ENCODE peak calls at places on chromosomes 3 and 15, in ten cellular contexts. One of them, this sample, is unnamed.

GRCh38 chr3:37668431-37668830 is 193.2 kb upstream of the CTDSPL start:
- ATAC-seq in gastrocnemius medialis: no peak
- ATAC-seq in HepG2: no peak
- ATAC-seq in GM12878: no peak
- ATAC-seq in mucosa of descending colon: peak; percentile 17
- ATAC-seq in heart left ventricle: peak; percentile 55
- ATAC-seq in right lobe of liver: peak; percentile 55
- ATAC-seq in CD8-positive, alpha-beta T cell: no peak
- ATAC-seq in psoas muscle: no peak
- ATAC-seq in GM23338: no peak
- ATAC-seq in this sample: peak; percentile 56

GRCh38 chr15:23578521-23579150 is 13.2 kb downstream of the MKRN3 start:
- ATAC-seq in gastrocnemius medialis: no peak
- ATAC-seq in HepG2: no peak
- ATAC-seq in GM12878: no peak
- ATAC-seq in mucosa of descending colon: no peak
- ATAC-seq in heart left ventricle: no peak
- ATAC-seq in right lobe of liver: no peak
- ATAC-seq in CD8-positive, alpha-beta T cell: no peak
- ATAC-seq in psoas muscle: no peak
- ATAC-seq in GM23338: no peak
- ATAC-seq in this sample: no peak

GRCh38 chr3:44954962-44955361 is 21.0 kb downstream of the ZDHHC3 start:
- ATAC-seq in gastrocnemius medialis: peak; percentile 54
- ATAC-seq in HepG2: peak; percentile 91
- ATAC-seq in GM12878: peak; percentile 94
- ATAC-seq in mucosa of descending colon: peak; percentile 51
- ATAC-seq in heart left ventricle: no peak
- ATAC-seq in right lobe of liver: peak; percentile 57
- ATAC-seq in CD8-positive, alpha-beta T cell: no peak
- ATAC-seq in psoas muscle: peak; percentile 88
- ATAC-seq in GM23338: no peak
- ATAC-seq in this sample: peak; percentile 53

GRCh38 chr15:71366926-71367325 is 251.7 kb downstream of the THSD4 start:
- ATAC-seq in gastrocnemius medialis: no peak
- ATAC-seq in HepG2: peak; percentile 65
- ATAC-seq in GM12878: no peak
- ATAC-seq in mucosa of descending colon: peak; percentile 52
- ATAC-seq in heart left ventricle: peak; percentile 73
- ATAC-seq in right lobe of liver: peak; percentile 74
- ATAC-seq in CD8-positive, alpha-beta T cell: no peak
- ATAC-seq in psoas muscle: no peak
- ATAC-seq in GM23338: no peak
- ATAC-seq in this sample: peak; percentile 51

GRCh38 chr3:58035512-58035867 is 27.3 kb downstream of the FLNB start:
- ATAC-seq in gastrocnemius medialis: no peak
- ATAC-seq in HepG2: no peak
- ATAC-seq in GM12878: peak; percentile 4
- ATAC-seq in mucosa of descending colon: peak; percentile 68
- ATAC-seq in heart left ventricle: peak; percentile 9
- ATAC-seq in right lobe of liver: no peak
- ATAC-seq in CD8-positive, alpha-beta T cell: no peak
- ATAC-seq in psoas muscle: no peak
- ATAC-seq in GM23338: no peak
- ATAC-seq in this sample: no peak

GRCh38 chr3:71369733-71370391 is 213.7 kb downstream of the FOXP1 start:
- ATAC-seq in gastrocnemius medialis: peak; percentile 80
- ATAC-seq in HepG2: no peak
- ATAC-seq in GM12878: no peak
- ATAC-seq in mucosa of descending colon: no peak
- ATAC-seq in heart left ventricle: peak; percentile 51
- ATAC-seq in right lobe of liver: peak; percentile 42
- ATAC-seq in CD8-positive, alpha-beta T cell: no peak
- ATAC-seq in psoas muscle: peak; percentile 83
- ATAC-seq in GM23338: no peak
- ATAC-seq in this sample: peak; percentile 91

GRCh38 chr3:14239940-14240339 is 61.3 kb downstream of the LSM3 start:
- ATAC-seq in gastrocnemius medialis: no peak
- ATAC-seq in HepG2: no peak
- ATAC-seq in GM12878: no peak
- ATAC-seq in mucosa of descending colon: no peak
- ATAC-seq in heart left ventricle: no peak
- ATAC-seq in right lobe of liver: no peak
- ATAC-seq in CD8-positive, alpha-beta T cell: no peak
- ATAC-seq in psoas muscle: no peak
- ATAC-seq in GM23338: no peak
- ATAC-seq in this sample: no peak

GRCh38 chr15:84914351-84914750 is 29.9 kb downstream of the SLC28A1 start:
- ATAC-seq in gastrocnemius medialis: no peak
- ATAC-seq in HepG2: no peak
- ATAC-seq in GM12878: no peak
- ATAC-seq in mucosa of descending colon: no peak
- ATAC-seq in heart left ventricle: no peak
- ATAC-seq in right lobe of liver: no peak
- ATAC-seq in CD8-positive, alpha-beta T cell: no peak
- ATAC-seq in psoas muscle: no peak
- ATAC-seq in GM23338: no peak
- ATAC-seq in this sample: no peak

GRCh38 chr3:148372476-148372875 is 325.2 kb upstream of the AGTR1 start:
- ATAC-seq in gastrocnemius medialis: no peak
- ATAC-seq in HepG2: no peak
- ATAC-seq in GM12878: no peak
- ATAC-seq in mucosa of descending colon: no peak
- ATAC-seq in heart left ventricle: no peak
- ATAC-seq in right lobe of liver: no peak
- ATAC-seq in CD8-positive, alpha-beta T cell: no peak
- ATAC-seq in psoas muscle: no peak
- ATAC-seq in GM23338: no peak
- ATAC-seq in this sample: no peak

GRCh38 chr15:40939909-40940801 is 11.0 kb downstream of the DLL4 start:
- ATAC-seq in gastrocnemius medialis: no peak
- ATAC-seq in HepG2: peak; percentile 11
- ATAC-seq in GM12878: peak; percentile 49
- ATAC-seq in mucosa of descending colon: no peak
- ATAC-seq in heart left ventricle: peak; percentile 8
- ATAC-seq in right lobe of liver: peak; percentile 31
- ATAC-seq in CD8-positive, alpha-beta T cell: peak; percentile 12
- ATAC-seq in psoas muscle: no peak
- ATAC-seq in GM23338: no peak
- ATAC-seq in this sample: no peak

GRCh38 chr3:90007786-90008499 is 900.5 kb downstream of the EPHA3 start:
- ATAC-seq in gastrocnemius medialis: no peak
- ATAC-seq in HepG2: no peak
- ATAC-seq in GM12878: peak; percentile 66
- ATAC-seq in mucosa of descending colon: no peak
- ATAC-seq in heart left ventricle: peak; percentile 73
- ATAC-seq in right lobe of liver: no peak
- ATAC-seq in CD8-positive, alpha-beta T cell: no peak
- ATAC-seq in psoas muscle: no peak
- ATAC-seq in GM23338: no peak
- ATAC-seq in this sample: peak; percentile 16

GRCh38 chr15:52733078-52733477 is 53.9 kb upstream of the ATOSA start:
- ATAC-seq in gastrocnemius medialis: peak; percentile 70
- ATAC-seq in HepG2: peak; percentile 78
- ATAC-seq in GM12878: no peak
- ATAC-seq in mucosa of descending colon: no peak
- ATAC-seq in heart left ventricle: peak; percentile 13
- ATAC-seq in right lobe of liver: peak; percentile 83
- ATAC-seq in CD8-positive, alpha-beta T cell: no peak
- ATAC-seq in psoas muscle: peak; percentile 66
- ATAC-seq in GM23338: no peak
- ATAC-seq in this sample: peak; percentile 67

GRCh38 chr15:67547836-67548531 is 5.5 kb downstream of the MAP2K5 start:
- ATAC-seq in gastrocnemius medialis: no peak
- ATAC-seq in HepG2: no peak
- ATAC-seq in GM12878: no peak
- ATAC-seq in mucosa of descending colon: no peak
- ATAC-seq in heart left ventricle: peak; percentile 40
- ATAC-seq in right lobe of liver: no peak
- ATAC-seq in CD8-positive, alpha-beta T cell: no peak
- ATAC-seq in psoas muscle: no peak
- ATAC-seq in GM23338: peak; percentile 21
- ATAC-seq in this sample: no peak

DNA sequence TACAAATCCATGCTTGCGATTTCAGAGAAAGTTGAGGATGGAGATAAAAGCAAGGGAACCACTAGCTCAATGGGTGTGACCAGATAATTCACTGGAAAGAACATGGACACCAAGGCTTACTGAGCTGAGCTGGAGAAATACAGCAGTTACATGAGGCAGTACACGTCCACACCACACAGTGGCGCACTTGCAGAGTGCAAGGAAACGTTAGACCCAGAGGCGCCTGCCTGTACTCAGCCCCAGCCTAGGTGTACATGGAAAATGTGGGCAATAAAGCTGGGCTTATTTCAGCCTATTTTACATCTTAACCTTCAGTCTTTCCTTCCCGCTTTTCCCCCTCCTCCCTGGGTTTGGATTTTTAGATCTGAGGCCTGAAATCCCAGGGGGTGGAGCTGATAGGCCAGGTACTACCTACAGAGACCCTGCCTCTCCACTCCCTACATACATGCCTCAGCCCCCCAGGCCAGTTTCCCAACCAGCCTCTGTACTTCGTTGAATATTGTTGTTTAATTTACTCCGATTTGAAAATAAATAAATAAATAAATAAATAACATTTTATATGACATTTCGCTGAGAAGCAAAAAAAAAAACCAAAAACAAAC is 60.1 kb downstream of the PCOLCE2 start:
- ATAC-seq in gastrocnemius medialis: peak; percentile 88
- ATAC-seq in HepG2: peak; percentile 99
- ATAC-seq in GM12878: peak; percentile 100
- ATAC-seq in mucosa of descending colon: peak; percentile 99
- ATAC-seq in heart left ventricle: peak; percentile 96
- ATAC-seq in right lobe of liver: peak; percentile 100
- ATAC-seq in CD8-positive, alpha-beta T cell: peak; percentile 82
- ATAC-seq in psoas muscle: peak; percentile 94
- ATAC-seq in GM23338: peak; percentile 98
- ATAC-seq in this sample: peak; percentile 83
- TF ChIP-seq CTCF in gastrocnemius medialis: peak; percentile 36
- TF ChIP-seq CTCF in HepG2: peak; percentile 98
- TF ChIP-seq CTCF in GM12878: peak; percentile 94
- TF ChIP-seq CTCF in mucosa of descending colon: peak; percentile 72
- TF ChIP-seq CTCF in heart left ventricle: peak; percentile 77
- TF ChIP-seq CTCF in right lobe of liver: peak; percentile 92
- TF ChIP-seq CTCF in CD8-positive, alpha-beta T cell: peak; percentile 48
- TF ChIP-seq CTCF in psoas muscle: peak; percentile 77
- TF ChIP-seq CTCF in GM23338: peak; percentile 91
- TF ChIP-seq CTCF in this sample: peak; percentile 83

DNA sequence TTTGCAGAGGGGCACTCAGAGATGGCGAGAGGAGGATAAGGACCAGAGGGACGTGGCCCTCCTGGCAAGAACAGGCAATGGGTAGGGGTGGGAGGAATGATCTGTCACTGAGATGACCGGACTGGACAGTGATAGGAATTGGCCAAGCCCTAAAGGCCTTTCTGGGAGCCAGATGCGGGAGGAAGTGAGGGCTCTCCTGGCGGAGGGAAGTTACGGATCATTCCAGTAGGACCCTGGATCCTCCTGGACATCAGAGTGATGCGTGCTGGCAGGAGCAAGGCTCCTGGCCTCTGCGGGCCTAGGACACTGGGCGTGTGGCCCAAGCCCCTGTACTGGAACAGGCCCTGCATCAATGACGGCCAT is 23.4 kb downstream of the KIF7 start:
- ATAC-seq in gastrocnemius medialis: no peak
- ATAC-seq in HepG2: peak; percentile 11
- ATAC-seq in GM12878: no peak
- ATAC-seq in mucosa of descending colon: no peak
- ATAC-seq in heart left ventricle: no peak
- ATAC-seq in right lobe of liver: no peak
- ATAC-seq in CD8-positive, alpha-beta T cell: no peak
- ATAC-seq in psoas muscle: no peak
- ATAC-seq in GM23338: no peak
- ATAC-seq in this sample: no peak
- H3K36me3 ChIP-seq in gastrocnemius medialis: no peaks in the 10 kb centered on the region
- H3K36me3 ChIP-seq in HepG2: peaks cover 31% of the 10 kb centered on the region
- H3K36me3 ChIP-seq in GM12878: peaks cover 27% of the 10 kb centered on the region
- H3K36me3 ChIP-seq in mucosa of descending colon: peaks cover 3% of the 10 kb centered on the region
- H3K36me3 ChIP-seq in heart left ventricle: no peaks in the 10 kb centered on the region
- H3K36me3 ChIP-seq in right lobe of liver: no peaks in the 10 kb centered on the region
- H3K36me3 ChIP-seq in CD8-positive, alpha-beta T cell: no peaks in the 10 kb centered on the region
- H3K36me3 ChIP-seq in psoas muscle: peaks cover 3% of the 10 kb centered on the region
- H3K36me3 ChIP-seq in GM23338: peaks cover 43% of the 10 kb centered on the region
- H3K36me3 ChIP-seq in this sample: no peaks in the 10 kb centered on the region

GRCh38 chr3:9500108-9501050 is 53.2 kb downstream of the LHFPL4 start:
- ATAC-seq in gastrocnemius medialis: no peak
- ATAC-seq in HepG2: peak; percentile 88
- ATAC-seq in GM12878: peak; percentile 87
- ATAC-seq in mucosa of descending colon: peak; percentile 81
- ATAC-seq in heart left ventricle: peak; percentile 73
- ATAC-seq in right lobe of liver: peak; percentile 62
- ATAC-seq in CD8-positive, alpha-beta T cell: peak; percentile 76
- ATAC-seq in psoas muscle: peak; percentile 57
- ATAC-seq in GM23338: peak; percentile 91
- ATAC-seq in this sample: peak; percentile 49
- TF ChIP-seq CTCF in gastrocnemius medialis: no peak
- TF ChIP-seq CTCF in HepG2: peak; percentile 74
- TF ChIP-seq CTCF in GM12878: peak; percentile 55
- TF ChIP-seq CTCF in mucosa of descending colon: peak; percentile 62
- TF ChIP-seq CTCF in heart left ventricle: peak; percentile 53
- TF ChIP-seq CTCF in right lobe of liver: peak; percentile 60
- TF ChIP-seq CTCF in CD8-positive, alpha-beta T cell: peak; percentile 62
- TF ChIP-seq CTCF in psoas muscle: peak; percentile 36
- TF ChIP-seq CTCF in GM23338: peak; percentile 80
- TF ChIP-seq CTCF in this sample: no peak

GRCh38 chr3:46960801-46961200 is 15.7 kb downstream of the CCDC12 start:
- ATAC-seq in gastrocnemius medialis: no peak
- ATAC-seq in HepG2: no peak
- ATAC-seq in GM12878: no peak
- ATAC-seq in mucosa of descending colon: no peak
- ATAC-seq in heart left ventricle: peak; percentile 23
- ATAC-seq in right lobe of liver: no peak
- ATAC-seq in CD8-positive, alpha-beta T cell: no peak
- ATAC-seq in psoas muscle: no peak
- ATAC-seq in GM23338: peak; percentile 15
- ATAC-seq in this sample: no peak

GRCh38 chr3:46960081-46960701 is 16.4 kb downstream of the CCDC12 start:
- ATAC-seq in gastrocnemius medialis: peak; percentile 79
- ATAC-seq in HepG2: no peak
- ATAC-seq in GM12878: peak; percentile 65
- ATAC-seq in mucosa of descending colon: peak; percentile 54
- ATAC-seq in heart left ventricle: peak; percentile 71
- ATAC-seq in right lobe of liver: peak; percentile 53
- ATAC-seq in CD8-positive, alpha-beta T cell: no peak
- ATAC-seq in psoas muscle: peak; percentile 85
- ATAC-seq in GM23338: peak; percentile 20
- ATAC-seq in this sample: peak; percentile 79

GRCh38 chr3:46965151-46965550 is 11.4 kb downstream of the CCDC12 start:
- ATAC-seq in gastrocnemius medialis: no peak
- ATAC-seq in HepG2: peak; percentile 26
- ATAC-seq in GM12878: peak; percentile 76
- ATAC-seq in mucosa of descending colon: peak; percentile 43
- ATAC-seq in heart left ventricle: no peak
- ATAC-seq in right lobe of liver: no peak
- ATAC-seq in CD8-positive, alpha-beta T cell: no peak
- ATAC-seq in psoas muscle: no peak
- ATAC-seq in GM23338: no peak
- ATAC-seq in this sample: no peak

GRCh38 chr3:46962427-46962826 is 14.1 kb downstream of the CCDC12 start:
- ATAC-seq in gastrocnemius medialis: no peak
- ATAC-seq in HepG2: no peak
- ATAC-seq in GM12878: no peak
- ATAC-seq in mucosa of descending colon: no peak
- ATAC-seq in heart left ventricle: no peak
- ATAC-seq in right lobe of liver: no peak
- ATAC-seq in CD8-positive, alpha-beta T cell: no peak
- ATAC-seq in psoas muscle: no peak
- ATAC-seq in GM23338: no peak
- ATAC-seq in this sample: no peak

GRCh38 chr3:46962990-46963389 is 13.6 kb downstream of the CCDC12 start:
- ATAC-seq in gastrocnemius medialis: no peak
- ATAC-seq in HepG2: no peak
- ATAC-seq in GM12878: no peak
- ATAC-seq in mucosa of descending colon: no peak
- ATAC-seq in heart left ventricle: no peak
- ATAC-seq in right lobe of liver: no peak
- ATAC-seq in CD8-positive, alpha-beta T cell: no peak
- ATAC-seq in psoas muscle: no peak
- ATAC-seq in GM23338: no peak
- ATAC-seq in this sample: no peak
- H3K36me3 ChIP-seq in gastrocnemius medialis: no peaks in the 10 kb centered on the region
- H3K36me3 ChIP-seq in HepG2: peaks cover 5% of the 10 kb centered on the region
- H3K36me3 ChIP-seq in GM12878: peaks cover 13% of the 10 kb centered on the region
- H3K36me3 ChIP-seq in mucosa of descending colon: no peaks in the 10 kb centered on the region
- H3K36me3 ChIP-seq in heart left ventricle: no peaks in the 10 kb centered on the region
- H3K36me3 ChIP-seq in right lobe of liver: no peaks in the 10 kb centered on the region
- H3K36me3 ChIP-seq in CD8-positive, alpha-beta T cell: no peaks in the 10 kb centered on the region
- H3K36me3 ChIP-seq in psoas muscle: peaks cover 7% of the 10 kb centered on the region
- H3K36me3 ChIP-seq in GM23338: no peaks in the 10 kb centered on the region
- H3K36me3 ChIP-seq in this sample: no peaks in the 10 kb centered on the region

This sample was measured in gastroesophageal sphincter.